ENCODE peak calls at places on chromosomes 4 and X, in seven cellular contexts. J, I, R, Y, C, T and Q are unnamed samples.

GRCh38 chr4:150381671-150382427 is 200.1 kb upstream of the MAB21L2 start:
- DNase-seq in I (peak), R (peak), Y (no peak), T (no peak), J (no peak), C (no peak), Q (no peak)

GRCh38 chr4:992297-993110 is 700 bp downstream of the SLC26A1 start:
- DNase-seq in I (no peak), T (no peak), Y (peak), C (no peak), R (no peak), J (peak), Q (no peak)

GRCh38 chrX:47523297-47523696 is 37.7 kb upstream of the ARAF start:
- DNase-seq in R (no peak), T (peak), C (peak), Y (peak), J (peak), I (no peak), Q (no peak)

GRCh38 chr4:128560754-128561495 is 248.6 kb upstream of the JADE1 start:
- DNase-seq in Y (no peak), I (no peak), C (no peak), J (no peak), R (no peak), T (no peak), Q (no peak)

GRCh38 chrX:106902684-106903083 is 457 bp downstream of the RIPPLY1 start:
- DNase-seq in R (no peak), T (no peak), J (no peak), C (no peak), I (no peak), Y (no peak), Q (no peak)

GRCh38 chr4:175412161-175412560 is 399.9 kb downstream of the GPM6A start:
- DNase-seq in C (peak), I (no peak), Y (no peak), J (no peak), T (no peak), R (peak), Q (peak)

GRCh38 chr4:155639674-155640529 is 26.7 kb upstream of the GUCY1A1 start:
- DNase-seq in J (no peak), R (no peak), Y (no peak), C (no peak), I (no peak), T (peak), Q (no peak)

GRCh38 chr4:40924096-40924792 is 174.5 kb downstream of the NSUN7 start:
- DNase-seq in C (peak), I (no peak), T (no peak), J (peak), Y (peak), R (peak), Q (no peak)

GRCh38 chrX:111352424-111352823 is 59.6 kb downstream of the DCX start:
- DNase-seq in R (no peak), C (peak), J (no peak), I (no peak), T (no peak), Y (no peak), Q (peak)

DNA sequence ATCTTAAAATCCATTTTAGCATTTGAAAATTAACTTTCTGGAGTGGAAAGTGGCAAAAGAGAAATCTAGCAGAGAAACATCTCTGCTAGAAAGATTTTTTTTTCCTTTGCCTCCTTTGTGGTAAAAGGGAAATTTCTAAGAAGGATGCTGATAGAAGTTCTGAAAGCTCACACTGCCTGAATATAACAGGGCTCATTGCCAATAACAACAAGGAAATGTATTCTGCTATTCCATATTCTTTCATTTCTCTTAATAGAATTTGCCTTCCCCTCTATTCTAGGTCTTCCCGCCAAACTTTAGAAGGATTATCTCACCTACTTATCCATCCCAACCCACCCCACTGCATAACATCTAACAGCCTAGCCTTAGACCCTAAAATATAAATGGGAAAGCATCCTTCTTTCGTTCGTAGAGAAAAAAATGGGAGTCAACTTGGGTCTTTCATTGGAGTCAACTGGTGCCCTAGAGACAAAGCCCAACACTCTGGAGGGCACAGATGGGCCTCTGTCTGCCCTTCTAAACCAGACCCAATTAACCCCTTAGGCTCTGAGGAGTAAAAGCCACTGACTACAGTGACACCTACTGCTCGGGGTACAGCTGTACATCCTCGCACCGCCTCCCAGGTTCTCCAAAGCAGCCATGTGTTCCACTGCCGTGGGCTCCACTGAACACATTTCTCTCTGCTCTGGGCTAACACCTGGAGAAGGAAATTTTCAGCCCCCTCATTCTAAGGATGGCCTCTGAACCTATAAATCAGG is 103.9 kb downstream of the MAML3 start:
- DNase-seq in R (no peak), I (no peak), Y (no peak), J (no peak), T (no peak), C (peak), Q (no peak)
- H3K4me3 ChIP-seq in R (no peak), I (no peak), Y (peak), J (no peak), T (no peak), C (peak), Q (no peak)

DNA sequence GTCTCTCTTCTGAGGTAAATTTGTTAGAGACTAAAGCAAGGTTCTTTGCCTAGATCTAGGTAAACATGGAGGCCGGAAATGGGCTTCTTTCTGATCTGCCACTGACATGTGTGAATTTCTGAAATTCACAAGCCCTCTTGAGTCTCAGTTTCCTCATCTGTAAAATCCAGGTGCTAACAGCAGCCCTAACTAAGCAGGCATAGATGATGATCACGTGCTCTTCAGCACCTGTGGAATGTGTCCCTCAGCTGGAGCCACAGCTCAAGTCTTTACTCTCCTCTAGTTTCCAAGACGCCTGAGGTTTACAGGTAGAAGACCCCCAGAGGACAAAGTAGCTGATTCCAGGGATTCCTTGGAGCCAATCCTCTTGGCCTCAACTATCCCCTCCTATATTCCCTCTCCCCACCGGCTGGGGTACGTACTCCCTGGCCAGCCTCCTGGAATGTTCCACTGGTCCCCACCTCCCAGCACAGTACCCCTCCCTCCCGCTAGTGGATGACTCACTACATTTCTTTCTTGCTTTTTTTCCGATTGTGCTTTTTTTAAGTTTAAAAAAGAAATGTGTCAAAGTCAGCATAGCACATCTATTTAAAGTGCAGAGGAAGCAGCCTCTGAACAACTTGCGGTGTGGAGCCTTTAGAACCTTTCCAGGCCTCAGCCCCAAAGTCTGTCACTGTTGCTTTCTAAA is 98.5 kb downstream of the PHKA2 start:
- DNase-seq in T (peak), Y (no peak), I (no peak), C (peak), J (no peak), R (no peak), Q (no peak)
- H3K4me3 ChIP-seq in T (peak), Y (peak), I (no peak), C (no peak), J (peak), R (peak), Q (peak)

DNA sequence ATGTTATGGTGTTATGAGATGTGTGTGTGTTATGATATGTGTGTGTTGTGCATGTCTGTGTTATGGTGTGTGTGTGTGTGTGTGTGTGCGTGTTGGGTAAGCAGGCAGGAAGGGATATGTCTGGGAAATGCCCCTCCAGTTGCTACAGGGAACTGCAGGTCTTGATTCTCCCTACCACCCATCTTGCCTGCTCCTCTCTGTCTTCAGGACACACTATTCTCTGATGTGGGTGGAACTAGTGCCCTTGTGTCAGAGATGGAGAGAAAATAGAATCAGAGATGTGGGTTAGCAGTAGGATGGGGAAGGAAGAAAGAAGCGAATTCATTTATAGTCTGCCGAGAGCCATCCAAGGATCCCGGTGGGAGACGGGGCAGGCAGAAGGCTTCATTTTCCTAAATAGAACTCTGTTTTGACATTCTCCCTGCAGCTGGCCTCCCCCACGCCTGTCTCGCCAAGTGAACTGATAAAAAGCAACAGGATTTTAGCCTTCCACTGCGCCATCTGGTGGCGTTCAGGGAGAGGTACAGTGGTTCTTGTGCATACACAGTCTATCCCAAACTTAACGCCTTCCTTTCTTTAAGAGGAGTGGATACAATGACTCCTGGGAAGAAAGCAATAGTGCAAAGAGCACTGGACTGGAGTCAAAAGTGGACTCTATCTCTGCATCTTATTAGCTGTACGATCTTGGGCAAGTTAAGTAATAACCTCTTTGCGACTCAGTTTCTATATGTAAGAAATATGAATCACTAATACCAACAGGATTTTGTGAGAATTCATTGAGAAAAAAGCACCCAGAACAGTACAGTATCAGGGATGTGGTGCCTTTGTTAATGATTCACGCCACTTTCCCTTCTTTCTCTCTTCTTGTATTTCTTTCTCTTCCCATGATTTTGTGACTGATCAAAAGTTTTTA is 14.1 kb upstream of the MGST2 start:
- DNase-seq in Y (peak), I (no peak), T (peak), R (peak), J (peak), C (peak), Q (no peak)
- H3K4me3 ChIP-seq in Y (no peak), I (no peak), T (no peak), R (no peak), J (no peak), C (no peak), Q (no peak)

DNA sequence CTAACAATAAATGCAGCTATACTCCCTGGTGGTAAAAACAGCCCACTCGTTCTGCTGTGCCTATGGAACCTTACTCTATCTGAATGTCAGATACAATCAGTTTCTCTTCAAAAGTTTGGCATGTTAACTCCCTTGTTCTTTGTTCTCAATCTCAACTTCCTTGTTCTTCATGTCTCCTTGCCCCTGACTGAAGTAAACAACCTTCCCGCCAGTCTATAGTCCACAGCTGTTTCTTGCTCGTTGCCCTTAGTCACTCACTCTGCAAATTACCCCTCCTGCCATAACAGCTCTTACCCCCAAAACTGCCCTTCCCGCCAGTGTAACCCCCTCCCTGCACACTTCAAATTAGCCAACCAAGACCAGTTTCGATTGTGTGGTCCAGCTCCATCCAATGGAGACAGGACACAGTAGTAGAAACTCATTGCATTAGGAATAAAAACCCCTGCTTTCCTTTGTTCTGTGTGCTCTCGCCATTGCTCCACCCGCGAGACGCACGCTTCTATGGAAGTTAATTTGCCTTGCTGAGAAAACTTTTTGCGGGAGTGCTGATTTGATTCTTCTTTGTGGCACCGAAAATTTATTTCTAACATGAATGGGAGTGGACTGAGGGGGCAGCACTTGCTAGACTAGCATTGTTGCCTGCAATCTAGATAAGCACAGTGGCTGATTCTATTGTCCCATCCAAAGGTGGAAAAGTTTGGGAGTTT is 7.1 kb upstream of the GPR82 start:
- DNase-seq in T (no peak), I (no peak), C (no peak), Y (no peak), J (no peak), R (no peak), Q (no peak)
- H3K4me3 ChIP-seq in T (no peak), I (no peak), C (no peak), Y (no peak), J (no peak), R (no peak), Q (no peak)

GRCh38 chrX:5051831-5052491 is 1176.7 kb downstream of the NLGN4X start:
- DNase-seq in T (no peak), I (peak), C (peak), J (no peak), Y (peak), R (peak), Q (peak)
- H3K4me3 ChIP-seq in T (no peak), I (no peak), C (no peak), J (no peak), Y (peak), R (no peak), Q (no peak)

GRCh38 chrX:153245288-153245731 is 66.2 kb downstream of the MAGEA1 start:
- DNase-seq in I (no peak), C (peak), R (no peak), Y (no peak), T (no peak), J (no peak), Q (no peak)
- H3K4me3 ChIP-seq in I (no peak), C (no peak), R (no peak), Y (no peak), T (no peak), J (no peak), Q (no peak)

DNA sequence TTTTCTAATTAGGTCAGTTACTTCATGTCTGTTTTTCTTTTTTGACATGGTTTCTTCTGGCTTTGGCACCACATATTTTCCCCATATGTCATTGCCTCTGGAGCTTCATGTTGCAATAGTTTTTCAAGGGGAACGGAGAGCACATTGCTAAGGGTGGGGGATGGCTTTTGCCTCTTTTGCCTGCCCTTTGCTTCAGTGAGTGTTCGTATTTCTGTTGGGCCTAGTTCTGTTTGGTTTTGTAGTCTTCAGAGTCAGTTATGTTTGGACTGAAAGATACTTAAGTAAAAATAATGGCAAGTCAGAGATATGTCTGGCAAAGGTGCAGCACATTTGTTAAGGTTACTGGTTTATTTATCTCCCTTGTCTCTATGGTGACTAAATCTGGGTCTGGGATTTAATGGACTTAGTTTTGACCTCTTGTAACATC is 29.1 kb downstream of the FHL1 start:
- DNase-seq in I (peak), T (no peak), Y (no peak), R (peak), J (no peak), C (peak), Q (peak)
- H3K4me3 ChIP-seq in I (no peak), T (no peak), Y (no peak), R (no peak), J (no peak), C (no peak), Q (no peak)

GRCh38 chr4:76310683-76311082 is 4.2 kb downstream of the STBD1 start:
- DNase-seq in Y (no peak), T (no peak), R (no peak), I (no peak), C (no peak), J (peak), Q (no peak)
- H3K4me3 ChIP-seq in Y (no peak), T (no peak), R (no peak), I (no peak), C (no peak), J (no peak), Q (no peak)

GRCh38 chrX:148457279-148457678 is 43.1 kb upstream of the AFF2 start:
- DNase-seq in Y (no peak), T (no peak), I (no peak), J (no peak), C (no peak), R (no peak), Q (no peak)
- H3K4me3 ChIP-seq in Y (no peak), T (no peak), I (no peak), J (no peak), C (no peak), R (no peak), Q (no peak)

DNA sequence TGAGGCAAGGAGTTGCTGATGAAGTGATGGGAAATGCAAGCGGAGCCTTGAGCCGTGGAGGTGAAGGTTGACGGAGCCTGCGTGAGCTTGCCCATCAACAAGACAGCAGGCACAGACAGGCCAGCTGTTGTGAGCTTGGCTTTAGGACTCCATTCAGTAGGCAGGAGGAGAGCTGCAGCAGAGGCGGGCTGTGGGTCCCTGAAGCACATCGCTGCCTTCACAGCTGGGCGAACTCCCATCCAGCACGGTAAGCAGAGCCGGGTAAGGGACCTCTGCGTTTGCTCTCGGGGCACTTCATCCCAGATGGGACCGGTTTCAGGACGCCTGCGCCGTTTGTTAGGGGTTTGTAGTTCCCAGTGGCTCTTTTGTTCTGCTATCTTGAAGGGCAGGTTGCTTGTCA is 54.8 kb upstream of the CLDN34 start:
- DNase-seq in Y (no peak), T (no peak), C (peak), J (no peak), I (no peak), R (no peak), Q (no peak)
- H3K4me3 ChIP-seq in Y (peak), T (no peak), C (peak), J (no peak), I (peak), R (no peak), Q (peak)